ENCODE peak calls at places on chromosomes 7 and 10, in ten cellular contexts. K, E, X, D, B, I, O, C, Q and T are unnamed samples.

GRCh38 chr10:46559231-46559671 is 2.8 kb upstream of the GPRIN2 start:
- DNase-seq in K (no peak), E (no peak), X (no peak), D (no peak), B (no peak), I (no peak), O (no peak), C (peak; percentile 4), Q (peak; percentile 44), T (no peak)

GRCh38 chr10:71312220-71312619 is 6.8 kb upstream of the SLC29A3 start:
- DNase-seq in K (no peak), E (no peak), X (no peak), D (no peak), B (no peak), I (no peak), O (no peak), C (no peak), Q (no peak), T (no peak)

GRCh38 chr10:114374141-114374791 is 30.0 kb downstream of the AFAP1L2 start:
- DNase-seq in K (peak; percentile 71), E (peak; percentile 58), X (no peak), D (no peak), B (no peak), I (no peak), O (peak; percentile 40), C (no peak), Q (no peak), T (peak; percentile 56)

GRCh38 chr10:43396061-43396927 is 12.7 kb downstream of the HNRNPF start:
- DNase-seq in K (peak; percentile 80), E (peak; percentile 73), X (peak; percentile 88), D (no peak), B (no peak), I (peak; percentile 78), O (peak; percentile 77), C (peak; percentile 79), Q (peak; percentile 86), T (peak; percentile 69)

GRCh38 chr10:84829121-84829520 is 500.7 kb downstream of the CCSER2 start:
- DNase-seq in K (no peak), E (peak; percentile 36), X (no peak), D (no peak), B (no peak), I (no peak), O (no peak), C (no peak), Q (no peak), T (no peak)

GRCh38 chr10:30862486-30862885 is 169.2 kb downstream of the ZNF438 start:
- DNase-seq in K (peak; percentile 90), E (peak; percentile 93), X (no peak), D (peak; percentile 86), B (no peak), I (no peak), O (no peak), C (no peak), Q (no peak), T (peak; percentile 48)

GRCh38 chr10:3944591-3944990 is 159.6 kb upstream of the KLF6 start:
- DNase-seq in K (no peak), E (no peak), X (no peak), D (no peak), B (no peak), I (no peak), O (no peak), C (no peak), Q (no peak), T (no peak)

GRCh38 chr7:141221007-141221612 is 147.2 kb downstream of the TMEM178B start:
- DNase-seq in K (no peak), E (peak; percentile 6), X (peak; percentile 71), D (no peak), B (no peak), I (no peak), O (no peak), C (peak; percentile 70), Q (no peak), T (peak; percentile 8)

GRCh38 chr10:50421026-50421719 is 169.9 kb upstream of the ASAH2 start:
- DNase-seq in K (peak; percentile 59), E (peak; percentile 67), X (peak; percentile 41), D (no peak), B (peak; percentile 13), I (peak; percentile 47), O (peak; percentile 51), C (peak; percentile 48), Q (peak; percentile 49), T (no peak)

DNA sequence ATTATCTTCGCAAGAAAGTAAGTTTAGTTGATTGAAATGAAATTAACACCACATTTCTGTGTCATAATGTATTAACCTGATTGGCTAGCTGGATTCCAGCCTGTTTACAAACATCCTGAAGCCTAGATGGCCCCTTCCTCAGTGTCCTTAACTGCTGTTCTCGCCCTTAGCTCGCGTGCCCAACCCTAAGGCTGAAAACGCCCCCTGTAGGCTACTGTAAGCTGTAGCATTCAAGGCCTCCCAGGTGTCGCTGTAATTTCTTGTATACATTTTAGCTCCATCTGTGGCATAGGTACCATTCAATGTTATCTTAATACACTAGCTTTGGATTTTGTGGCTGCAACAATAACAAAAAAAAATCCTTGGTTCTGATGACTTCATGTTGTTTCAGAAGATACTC is 191.6 kb downstream of the MGMT start:
- DNase-seq in K (no peak), E (peak; percentile 12), X (peak; percentile 34), D (no peak), B (no peak), I (no peak), O (no peak), C (no peak), Q (no peak), T (no peak)
- TF ChIP-seq CTCF in K (peak; percentile 6), E (peak; percentile 49), X (peak; percentile 35), D (no peak), B (peak; percentile 74), I (no peak), O (no peak), C (no peak), Q (no peak), T (peak; percentile 9)

DNA sequence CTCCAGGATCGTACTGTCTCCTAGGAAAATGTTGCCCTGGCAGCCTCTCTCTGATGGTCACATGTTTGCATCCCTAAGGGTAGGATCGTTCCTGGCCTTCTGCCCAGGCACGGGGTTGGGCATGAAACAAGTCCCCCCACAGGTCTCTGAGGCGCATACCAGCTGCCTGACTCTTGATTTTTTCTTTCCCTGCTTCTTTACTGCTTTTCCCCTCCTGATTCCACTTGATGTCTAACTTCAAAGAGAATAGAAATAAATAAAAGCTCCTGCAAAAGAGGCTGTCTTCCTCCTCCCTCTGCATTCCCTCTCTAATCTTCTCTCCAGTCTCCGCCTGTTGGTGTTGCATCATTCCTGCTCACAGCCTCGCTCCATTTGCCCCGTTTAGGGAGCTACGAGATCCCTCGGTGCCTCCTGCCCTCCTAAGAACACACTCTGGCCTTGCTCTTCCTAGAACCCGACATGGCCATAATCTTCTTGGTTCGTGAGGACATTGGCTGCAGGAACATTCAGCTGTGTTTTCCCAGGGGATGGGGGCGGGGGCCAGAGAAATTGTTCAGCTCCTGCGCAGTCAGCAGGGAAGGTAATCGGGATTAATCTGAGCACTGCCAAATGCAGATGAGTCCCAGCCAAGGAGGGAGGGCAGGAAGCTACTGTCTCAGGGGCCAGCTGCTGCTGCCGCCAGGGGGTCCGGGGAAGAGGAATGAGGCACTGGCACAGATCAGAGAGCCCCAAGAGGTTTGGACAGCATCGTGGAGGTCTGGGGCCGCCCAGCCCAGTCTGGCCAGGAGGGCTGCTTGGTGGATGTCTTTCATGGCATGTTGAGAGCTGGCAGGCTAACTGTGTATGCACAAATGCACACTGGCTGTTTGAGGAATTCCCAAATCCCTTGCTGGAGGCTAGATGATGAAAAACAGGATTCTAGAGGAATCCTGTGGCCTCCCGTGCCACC is 26.1 kb downstream of the LEP start:
- DNase-seq in K (peak; percentile 84), E (peak; percentile 62), X (peak; percentile 17), D (peak; percentile 29), B (no peak), I (no peak), O (peak; percentile 63), C (no peak), Q (no peak), T (peak; percentile 48)
- TF ChIP-seq CTCF in K (no peak), E (peak; percentile 16), X (peak; percentile 27), D (peak; percentile 19), B (no peak), I (no peak), O (no peak), C (no peak), Q (no peak), T (no peak)

GRCh38 chr10:63671317-63671937 is 150.2 kb downstream of the REEP3 start:
- DNase-seq in K (peak; percentile 86), E (peak; percentile 78), X (no peak), D (peak; percentile 58), B (no peak), I (no peak), O (no peak), C (no peak), Q (no peak), T (peak; percentile 78)
- TF ChIP-seq CTCF in K (no peak), E (peak; percentile 12), X (no peak), D (no peak), B (no peak), I (no peak), O (peak; percentile 18), C (no peak), Q (no peak), T (no peak)

GRCh38 chr7:133050200-133050995 is 31.5 kb downstream of the CHCHD3 start:
- DNase-seq in K (no peak), E (no peak), X (no peak), D (no peak), B (no peak), I (no peak), O (no peak), C (no peak), Q (no peak), T (no peak)

GRCh38 chr7:133051719-133052118 is 30.2 kb downstream of the CHCHD3 start:
- DNase-seq in K (no peak), E (no peak), X (no peak), D (no peak), B (no peak), I (no peak), O (no peak), C (no peak), Q (no peak), T (no peak)

GRCh38 chr7:133052357-133052756 is 29.5 kb downstream of the CHCHD3 start:
- DNase-seq in K (no peak), E (no peak), X (no peak), D (no peak), B (no peak), I (no peak), O (no peak), C (no peak), Q (no peak), T (no peak)

GRCh38 chr7:133052826-133053225 is 29.1 kb downstream of the CHCHD3 start:
- DNase-seq in K (peak; percentile 32), E (no peak), X (no peak), D (no peak), B (no peak), I (no peak), O (no peak), C (no peak), Q (no peak), T (no peak)

GRCh38 chr7:133051066-133051465 is 30.8 kb downstream of the CHCHD3 start:
- DNase-seq in K (peak; percentile 58), E (peak; percentile 73), X (peak; percentile 58), D (no peak), B (no peak), I (no peak), O (peak; percentile 39), C (peak; percentile 18), Q (no peak), T (peak; percentile 27)
- TF ChIP-seq CTCF in K (peak; percentile 39), E (peak; percentile 57), X (peak; percentile 27), D (peak; percentile 19), B (peak; percentile 42), I (no peak), O (peak; percentile 47), C (peak; percentile 41), Q (peak; percentile 28), T (peak; percentile 43)

GRCh38 chr10:52440612-52441285 is 126.7 kb downstream of the DKK1 start:
- DNase-seq in K (peak; percentile 23), E (peak; percentile 43), X (no peak), D (no peak), B (no peak), I (no peak), O (no peak), C (peak; percentile 64), Q (no peak), T (no peak)
- TF ChIP-seq CTCF in K (no peak), E (peak; percentile 29), X (peak; percentile 5), D (no peak), B (no peak), I (no peak), O (no peak), C (peak; percentile 21), Q (no peak), T (no peak)